ENCODE peak calls at places on chromosomes 3 and 15, in ten cellular contexts. Y is HCT116, N is hepatocyte, V is OCI-LY7, E is GM23248, A is PC-3, I is MM.1S, W is SK-N-SH, T is GM23338, S is PC-9. X is an unnamed sample. For H3K9me2 and H3K36me3, the result is how much of the 10 kb centered on the place peaks cover.

GRCh38 chr3:177646749-177647148 is 449.5 kb upstream of the TBL1XR1 start:
- DNase-seq in N (no peak), E (no peak), A (no peak), I (no peak), T (no peak), Y (no peak), S (no peak), V (peak), W (no peak), X (no peak)

GRCh38 chr3:140529096-140529495 is 148.8 kb upstream of the TRIM42 start:
- DNase-seq in E (peak), W (no peak), T (no peak), I (no peak), Y (no peak), A (peak), N (peak), V (no peak), S (peak), X (no peak)

GRCh38 chr3:107734317-107734716 is 211.6 kb downstream of the BBX start:
- DNase-seq in S (no peak), Y (no peak), V (no peak), A (no peak), W (no peak), E (no peak), N (no peak), I (no peak), T (no peak), X (no peak)

GRCh38 chr15:86615411-86615810 is 535.7 kb downstream of the AGBL1 start:
- DNase-seq in I (no peak), W (no peak), Y (no peak), S (no peak), A (no peak), T (no peak), N (no peak), E (no peak), V (no peak), X (no peak)

GRCh38 chr3:146384786-146385185 is 84.6 kb downstream of the PLSCR2 start:
- DNase-seq in S (no peak), T (no peak), E (no peak), A (no peak), I (no peak), N (no peak), Y (no peak), W (no peak), V (no peak), X (no peak)

GRCh38 chr3:174907027-174907426 is 47.9 kb downstream of the NAALADL2 start:
- DNase-seq in N (no peak), A (no peak), Y (no peak), S (no peak), V (no peak), E (peak), T (no peak), I (no peak), W (no peak), X (no peak)

GRCh38 chr15:31495281-31495680 is 168.6 kb downstream of the KLF13 start:
- DNase-seq in I (no peak), Y (no peak), V (no peak), T (no peak), N (no peak), A (no peak), E (no peak), S (no peak), W (no peak), X (no peak)

GRCh38 chr3:126157083-126157768 is 23.2 kb downstream of the ALDH1L1 start:
- DNase-seq in W (no peak), V (no peak), E (no peak), Y (no peak), A (no peak), T (no peak), I (no peak), S (no peak), N (no peak), X (no peak)

GRCh38 chr15:41659855-41660234 is 360 bp upstream of the MGA start:
- DNase-seq in E (no peak), V (no peak), N (no peak), T (peak), I (no peak), W (no peak), Y (no peak), S (no peak), A (no peak), X (no peak)

GRCh38 chr3:181711325-181712135 is at the start of gene SOX2:
- DNase-seq in A (peak), N (peak), W (peak), I (peak), Y (peak), S (peak), V (peak), T (peak), E (peak), X (peak)

DNA sequence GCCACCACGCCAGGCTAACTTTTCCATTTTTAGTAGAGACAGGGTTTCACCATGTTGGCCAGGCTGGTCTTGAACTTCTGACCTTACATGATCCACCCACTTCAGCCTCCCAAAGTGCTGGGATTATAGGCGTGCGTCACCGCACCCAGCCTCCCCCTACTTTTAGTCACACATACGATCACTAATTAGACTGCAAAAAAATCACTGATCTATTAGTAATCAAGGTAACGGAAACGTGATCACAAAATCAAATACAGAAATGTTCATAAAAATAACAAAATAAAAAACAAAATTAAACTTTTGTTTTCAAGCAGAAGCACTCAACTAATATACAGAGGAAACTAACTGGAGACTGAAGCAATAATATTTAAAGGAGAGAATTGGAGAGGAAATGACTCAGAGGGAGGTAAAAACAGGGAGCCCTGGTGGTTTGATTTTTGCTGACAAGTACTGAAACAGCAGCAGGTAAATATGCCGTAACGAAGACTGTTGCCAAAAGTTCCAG is 4.6 kb downstream of the WDR53 start:
- DNase-seq in Y (peak), S (peak), N (no peak), A (peak), T (no peak), I (peak), V (no peak), E (peak), W (no peak), X (no peak)
- H3K9me2 ChIP-seq in Y (under half), S (under half), N (under half), A (under half), T (under half), I (under half), V (under half), E (under half), W (under half), X (under half)

GRCh38 chr3:30626443-30627181 is 20.2 kb downstream of the TGFBR2 start:
- DNase-seq in A (peak), T (no peak), E (peak), W (no peak), N (no peak), I (no peak), Y (peak), S (peak), V (no peak), X (no peak)
- H3K36me3 ChIP-seq in A (half or more), T (under half), E (under half), W (half or more), N (under half), I (under half), Y (under half), S (under half), V (under half), X (under half)

DNA sequence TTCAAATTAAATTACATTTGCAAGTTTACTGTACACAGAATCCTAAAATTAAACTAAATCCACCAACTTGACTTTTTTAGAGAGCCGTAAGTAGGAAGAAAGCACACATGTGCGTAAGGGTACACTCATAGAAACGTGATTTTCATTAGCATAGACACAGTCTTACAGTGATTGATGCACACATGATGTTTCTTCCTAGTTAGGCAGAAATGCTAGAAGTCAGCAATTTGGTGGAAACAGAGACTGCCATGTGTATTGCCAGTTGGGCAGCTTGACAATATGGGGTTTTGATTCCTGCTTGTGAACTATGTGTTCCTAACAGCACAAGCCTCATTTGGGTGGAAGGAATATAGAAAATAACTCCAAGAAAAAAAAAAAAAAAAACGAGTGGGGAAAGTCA is 878.5 kb downstream of the ROBO1 start:
- DNase-seq in A (no peak), T (no peak), V (no peak), S (no peak), I (no peak), N (no peak), W (no peak), E (no peak), Y (no peak), X (no peak)
- H3K9me2 ChIP-seq in A (under half), T (under half), V (under half), S (under half), I (under half), N (under half), W (under half), E (under half), Y (under half), X (under half)

DNA sequence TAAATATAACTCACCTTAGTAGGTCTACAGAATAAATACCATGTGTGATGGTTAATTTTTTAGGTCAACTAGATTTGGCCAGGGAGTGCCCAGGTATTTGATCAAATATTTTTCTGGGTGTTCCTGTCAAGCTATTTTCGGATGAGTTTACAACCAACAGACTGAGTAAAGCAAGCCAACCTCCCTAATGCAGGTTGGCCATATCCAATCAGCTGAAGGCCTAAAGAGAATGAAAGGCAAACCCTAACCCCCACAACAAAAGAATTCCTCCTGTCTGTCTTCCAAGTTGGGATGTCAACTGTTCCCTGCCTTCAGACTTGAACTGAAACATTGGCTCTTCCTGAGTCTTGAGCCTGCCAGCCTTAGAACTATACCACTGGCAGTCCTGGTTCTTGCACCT is 28.6 kb downstream of the TASOR start:
- DNase-seq in S (no peak), E (no peak), I (no peak), T (peak), A (no peak), V (no peak), W (no peak), Y (no peak), N (no peak), X (no peak)
- H3K36me3 ChIP-seq in S (under half), E (under half), I (under half), T (under half), A (half or more), V (half or more), W (half or more), Y (under half), N (under half), X (half or more)

DNA sequence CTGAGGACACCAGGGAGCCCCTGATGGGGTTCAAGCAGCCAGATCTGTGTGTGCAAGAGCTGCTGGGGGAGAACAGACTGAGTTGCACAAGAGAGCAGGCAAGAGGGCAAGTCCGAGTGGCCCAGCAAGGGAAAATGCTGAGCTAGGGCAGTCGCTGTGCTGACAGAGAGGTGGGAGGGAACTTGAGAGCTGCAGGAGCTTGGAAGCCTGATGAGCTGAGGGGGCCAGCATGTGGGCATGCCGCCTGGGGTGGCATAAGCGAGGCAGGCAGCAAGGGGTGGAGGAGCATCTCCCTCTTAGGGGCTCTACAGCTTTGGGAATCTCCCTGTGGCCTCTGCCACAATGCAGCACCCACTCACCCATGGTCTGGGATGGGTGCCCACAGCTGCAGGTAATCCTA is 4.7 kb upstream of the CORO2B start:
- DNase-seq in A (no peak), W (no peak), Y (no peak), S (no peak), E (no peak), V (no peak), I (no peak), T (no peak), N (no peak), X (peak)
- H3K9me2 ChIP-seq in A (under half), W (under half), Y (under half), S (under half), E (under half), V (under half), I (under half), T (under half), N (under half), X (under half)

GRCh38 chr3:64681827-64682226 is 6.0 kb downstream of the ADAMTS9 start:
- DNase-seq in I (no peak), A (no peak), Y (no peak), T (peak), S (no peak), V (no peak), N (no peak), E (no peak), W (no peak), X (no peak)

GRCh38 chr3:64677961-64678716 is 9.7 kb downstream of the ADAMTS9 start:
- DNase-seq in Y (no peak), E (peak), V (no peak), T (peak), S (no peak), W (no peak), I (no peak), A (no peak), N (no peak), X (no peak)

GRCh38 chr3:64676831-64677230 is 11.0 kb downstream of the ADAMTS9 start:
- DNase-seq in A (no peak), V (no peak), E (no peak), S (no peak), N (no peak), W (no peak), I (no peak), T (no peak), Y (no peak), X (no peak)

GRCh38 chr3:64681015-64681414 is 6.8 kb downstream of the ADAMTS9 start:
- DNase-seq in I (no peak), A (no peak), E (no peak), V (no peak), T (peak), N (no peak), W (no peak), S (no peak), Y (no peak), X (no peak)

GRCh38 chr3:64680334-64680733 is 7.5 kb downstream of the ADAMTS9 start:
- DNase-seq in T (no peak), W (no peak), E (no peak), S (no peak), Y (no peak), I (no peak), A (no peak), N (no peak), V (no peak), X (no peak)
- H3K36me3 ChIP-seq in T (under half), W (under half), E (under half), S (under half), Y (under half), I (under half), A (under half), N (under half), V (under half), X (under half)

GRCh38 chr3:31364711-31365110 is 168.0 kb upstream of the STT3B start:
- DNase-seq in A (peak), S (no peak), V (no peak), W (no peak), T (no peak), I (no peak), Y (no peak), E (peak), N (no peak), X (no peak)

GRCh38 chr3:31369637-31370036 is 163.1 kb upstream of the STT3B start:
- DNase-seq in E (peak), N (no peak), V (no peak), W (no peak), I (no peak), S (peak), A (peak), T (no peak), Y (no peak), X (no peak)

GRCh38 chr3:31370093-31370666 is 162.5 kb upstream of the STT3B start:
- DNase-seq in Y (no peak), V (no peak), A (no peak), E (peak), N (no peak), I (no peak), T (no peak), S (no peak), W (no peak), X (no peak)

GRCh38 chr3:31371464-31371863 is 161.3 kb upstream of the STT3B start:
- DNase-seq in Y (no peak), T (no peak), A (no peak), E (no peak), V (no peak), I (no peak), N (no peak), S (no peak), W (no peak), X (no peak)

GRCh38 chr3:31370681-31371080 is 162.0 kb upstream of the STT3B start:
- DNase-seq in W (no peak), Y (no peak), T (no peak), A (peak), S (peak), I (no peak), V (no peak), E (no peak), N (peak), X (no peak)
- H3K9me2 ChIP-seq in W (under half), Y (under half), T (under half), A (under half), S (under half), I (under half), V (under half), E (under half), N (under half), X (under half)

GRCh38 chr3:32522682-32523081 is 20.0 kb upstream of the CMTM6 start:
- DNase-seq in T (no peak), S (no peak), A (no peak), E (no peak), W (no peak), V (no peak), Y (no peak), N (peak), I (no peak), X (no peak)

GRCh38 chr3:32531010-32531647 is 28.5 kb upstream of the CMTM6 start:
- DNase-seq in S (no peak), T (no peak), I (no peak), V (no peak), N (no peak), Y (no peak), A (no peak), W (no peak), E (peak), X (no peak)

GRCh38 chr3:32525720-32526119 is 23.1 kb upstream of the CMTM6 start:
- DNase-seq in N (no peak), Y (no peak), S (no peak), E (no peak), I (no peak), V (no peak), W (no peak), T (no peak), A (no peak), X (no peak)
- H3K36me3 ChIP-seq in N (under half), Y (under half), S (under half), E (under half), I (under half), V (half or more), W (half or more), T (under half), A (under half), X (under half)

DNA sequence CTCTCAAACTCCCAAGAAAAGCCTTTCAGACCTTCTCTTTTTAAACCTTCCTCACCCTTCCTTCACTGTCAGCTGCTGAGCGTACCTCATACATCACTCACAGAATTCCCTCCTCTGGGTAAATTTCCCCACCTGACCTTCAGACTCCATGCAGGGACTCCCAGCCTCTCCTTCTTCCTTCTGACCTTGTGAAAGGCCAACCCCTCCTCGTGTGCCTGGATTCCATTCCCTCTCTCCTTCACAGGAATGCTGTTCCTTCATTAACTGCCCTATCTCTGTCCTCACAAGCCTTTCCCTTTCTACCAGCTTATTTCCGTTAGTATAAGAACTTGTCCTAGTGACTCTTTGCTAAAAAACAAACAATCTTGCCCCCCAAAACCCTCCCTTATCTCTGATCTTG is 69.7 kb upstream of the MME start:
- DNase-seq in S (no peak), N (no peak), W (no peak), A (no peak), T (no peak), Y (no peak), V (no peak), E (no peak), I (no peak), X (no peak)
- H3K9me2 ChIP-seq in S (under half), N (under half), W (under half), A (under half), T (under half), Y (under half), V (under half), E (under half), I (under half), X (under half)

DNA sequence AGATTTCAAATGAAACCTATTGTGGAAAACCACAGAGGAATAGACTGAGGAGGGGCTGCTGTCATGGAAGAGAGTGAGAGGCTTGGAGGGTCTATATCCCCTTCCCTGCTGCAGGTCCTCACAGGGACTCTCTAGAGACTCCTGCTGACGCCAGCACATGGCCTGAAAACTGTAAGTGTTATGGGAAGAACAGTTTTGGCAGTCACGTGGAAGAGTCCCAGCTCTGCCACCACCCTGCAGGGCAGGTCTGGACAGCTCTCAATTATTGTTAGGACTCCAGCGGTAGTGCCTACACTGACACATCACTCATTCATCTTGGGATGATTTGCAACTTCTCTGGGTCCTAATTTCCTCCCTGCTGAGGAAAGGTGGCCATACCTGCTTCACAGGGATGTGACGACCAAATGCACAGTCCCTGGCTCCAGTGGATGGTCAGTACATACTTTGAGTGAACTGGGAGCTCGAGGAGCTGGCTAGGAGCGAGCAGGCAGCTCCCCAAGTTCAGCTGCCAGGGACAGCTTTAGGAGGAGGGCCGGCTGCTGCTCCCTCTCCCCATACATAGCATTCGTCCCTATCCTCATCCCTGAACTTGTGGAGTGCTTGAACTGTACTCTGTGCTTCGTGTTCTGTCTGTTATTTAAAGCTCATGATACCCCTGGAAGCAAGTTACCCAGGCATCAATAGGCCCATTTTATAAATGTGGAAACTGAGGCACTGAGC is 49.2 kb downstream of the CTXND1 start:
- DNase-seq in W (no peak), Y (peak), E (no peak), V (no peak), T (no peak), A (peak), N (no peak), S (peak), I (no peak), X (no peak)
- H3K36me3 ChIP-seq in W (under half), Y (under half), E (under half), V (under half), T (under half), A (under half), N (under half), S (under half), I (under half), X (under half)